ENCODE peak calls at places on chromosomes 16 and 17, in seven cellular contexts. One of them, this sample, is unnamed. For H3K27me3, the result is how much of the 10 kb centered on the place peaks cover.

GRCh38 chr17:78205124-78205775 is 8.8 kb upstream of the BIRC5 start:
- DNase-seq in HepG2: no peak
- DNase-seq in stomach: no peak
- DNase-seq in suprapubic skin: no peak
- DNase-seq in sigmoid colon: no peak
- DNase-seq in transverse colon: no peak
- DNase-seq in ovary: no peak
- DNase-seq in this sample: no peak

GRCh38 chr17:10421946-10422542 is at the start of gene MYH8:
- DNase-seq in HepG2: no peak
- DNase-seq in transverse colon: no peak
- DNase-seq in sigmoid colon: no peak
- DNase-seq in ovary: no peak
- DNase-seq in stomach: no peak
- DNase-seq in suprapubic skin: no peak
- DNase-seq in this sample: no peak

GRCh38 chr17:78707016-78707415 is 75.1 kb downstream of the CYTH1 start:
- DNase-seq in ovary: no peak
- DNase-seq in sigmoid colon: no peak
- DNase-seq in suprapubic skin: no peak
- DNase-seq in transverse colon: no peak
- DNase-seq in stomach: no peak
- DNase-seq in HepG2: no peak
- DNase-seq in this sample: no peak

GRCh38 chr17:75847595-75848522 is 3.7 kb upstream of the UNC13D start:
- DNase-seq in HepG2: no peak
- DNase-seq in ovary: no peak
- DNase-seq in transverse colon: no peak
- DNase-seq in suprapubic skin: no peak
- DNase-seq in sigmoid colon: peak
- DNase-seq in stomach: no peak
- DNase-seq in this sample: no peak

GRCh38 chr17:47698749-47699535 is 5.0 kb downstream of the TBKBP1 start:
- DNase-seq in transverse colon: peak
- DNase-seq in HepG2: no peak
- DNase-seq in ovary: peak
- DNase-seq in suprapubic skin: no peak
- DNase-seq in stomach: peak
- DNase-seq in sigmoid colon: peak
- DNase-seq in this sample: peak

GRCh38 chr17:17420561-17421269 is 56.1 kb upstream of the MED9 start:
- DNase-seq in transverse colon: no peak
- DNase-seq in ovary: no peak
- DNase-seq in sigmoid colon: peak
- DNase-seq in suprapubic skin: peak
- DNase-seq in HepG2: no peak
- DNase-seq in stomach: no peak
- DNase-seq in this sample: peak

GRCh38 chr16:30948087-30948955 is 547 bp upstream of the ORAI3 start:
- DNase-seq in ovary: peak
- DNase-seq in transverse colon: peak
- DNase-seq in sigmoid colon: peak
- DNase-seq in suprapubic skin: no peak
- DNase-seq in stomach: peak
- DNase-seq in HepG2: peak
- DNase-seq in this sample: peak

GRCh38 chr17:2108170-2108569 is 53.3 kb downstream of the HIC1 start:
- DNase-seq in sigmoid colon: no peak
- DNase-seq in suprapubic skin: no peak
- DNase-seq in ovary: no peak
- DNase-seq in transverse colon: no peak
- DNase-seq in stomach: no peak
- DNase-seq in HepG2: no peak
- DNase-seq in this sample: no peak

GRCh38 chr17:43709210-43709609 is 47.5 kb upstream of the MEOX1 start:
- DNase-seq in stomach: no peak
- DNase-seq in HepG2: no peak
- DNase-seq in transverse colon: no peak
- DNase-seq in ovary: no peak
- DNase-seq in suprapubic skin: no peak
- DNase-seq in sigmoid colon: no peak
- DNase-seq in this sample: no peak

GRCh38 chr16:84617068-84617630 is 729 bp downstream of the COTL1 start:
- DNase-seq in suprapubic skin: no peak
- DNase-seq in ovary: no peak
- DNase-seq in stomach: peak
- DNase-seq in HepG2: no peak
- DNase-seq in transverse colon: peak
- DNase-seq in sigmoid colon: peak
- DNase-seq in this sample: no peak

GRCh38 chr17:74211929-74212261 is 1.5 kb upstream of the TTYH2 start:
- DNase-seq in ovary: no peak
- DNase-seq in stomach: no peak
- DNase-seq in transverse colon: no peak
- DNase-seq in sigmoid colon: no peak
- DNase-seq in HepG2: no peak
- DNase-seq in suprapubic skin: no peak
- DNase-seq in this sample: no peak

GRCh38 chr16:29894352-29894751 is 5.0 kb downstream of the SEZ6L2 start:
- DNase-seq in HepG2: no peak
- DNase-seq in ovary: no peak
- DNase-seq in sigmoid colon: no peak
- DNase-seq in suprapubic skin: no peak
- DNase-seq in stomach: no peak
- DNase-seq in transverse colon: no peak
- DNase-seq in this sample: no peak

GRCh38 chr16:29891525-29892457 is 7.6 kb downstream of the SEZ6L2 start:
- DNase-seq in transverse colon: no peak
- DNase-seq in suprapubic skin: no peak
- DNase-seq in HepG2: peak
- DNase-seq in sigmoid colon: no peak
- DNase-seq in ovary: no peak
- DNase-seq in stomach: no peak
- DNase-seq in this sample: no peak

GRCh38 chr16:29896841-29897240 is 2.5 kb downstream of the SEZ6L2 start:
- DNase-seq in transverse colon: no peak
- DNase-seq in suprapubic skin: no peak
- DNase-seq in sigmoid colon: no peak
- DNase-seq in HepG2: no peak
- DNase-seq in stomach: no peak
- DNase-seq in ovary: no peak
- DNase-seq in this sample: no peak

GRCh38 chr16:29892458-29892813 is 6.9 kb downstream of the SEZ6L2 start:
- DNase-seq in sigmoid colon: no peak
- DNase-seq in transverse colon: no peak
- DNase-seq in stomach: no peak
- DNase-seq in HepG2: no peak
- DNase-seq in suprapubic skin: no peak
- DNase-seq in ovary: no peak
- DNase-seq in this sample: no peak

DNA sequence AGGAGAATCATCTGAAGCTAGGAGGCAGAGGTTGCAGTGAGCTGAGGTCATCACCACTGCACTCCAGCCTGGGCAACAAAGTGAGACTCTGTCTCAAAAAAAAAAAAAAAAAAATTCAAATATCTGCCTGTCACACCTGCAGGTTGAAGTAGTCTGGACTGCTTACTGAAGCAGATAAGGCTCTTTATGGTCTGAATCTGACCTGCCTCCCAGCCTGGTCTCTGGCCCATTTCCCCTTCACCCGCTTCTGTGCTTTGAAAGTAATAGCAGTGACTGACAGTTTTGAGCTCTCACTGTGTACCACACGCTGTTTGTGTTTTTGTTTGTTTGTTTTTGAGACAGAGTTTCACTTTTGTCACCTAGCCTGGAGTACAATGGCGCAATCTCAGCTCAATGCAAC is 5.8 kb downstream of the SEZ6L2 start:
- DNase-seq in suprapubic skin: no peak
- DNase-seq in HepG2: no peak
- DNase-seq in transverse colon: no peak
- DNase-seq in ovary: no peak
- DNase-seq in sigmoid colon: no peak
- DNase-seq in stomach: no peak
- DNase-seq in this sample: no peak
- TF ChIP-seq EP300 in suprapubic skin: no peak
- TF ChIP-seq EP300 in HepG2: no peak
- TF ChIP-seq EP300 in transverse colon: no peak
- TF ChIP-seq EP300 in ovary: no peak
- TF ChIP-seq EP300 in sigmoid colon: no peak
- TF ChIP-seq EP300 in stomach: no peak
- TF ChIP-seq EP300 in this sample: no peak

GRCh38 chr16:67170168-67170947 is at the start of gene NOL3:
- DNase-seq in stomach: peak
- DNase-seq in transverse colon: peak
- DNase-seq in ovary: peak
- DNase-seq in suprapubic skin: no peak
- DNase-seq in sigmoid colon: peak
- DNase-seq in HepG2: peak
- DNase-seq in this sample: peak

GRCh38 chr16:67174706-67175231 is 4.4 kb downstream of the NOL3 start:
- DNase-seq in transverse colon: no peak
- DNase-seq in sigmoid colon: no peak
- DNase-seq in suprapubic skin: no peak
- DNase-seq in HepG2: no peak
- DNase-seq in stomach: no peak
- DNase-seq in ovary: peak
- DNase-seq in this sample: no peak

GRCh38 chr16:67170948-67171649 is 761 bp downstream of the NOL3 start:
- DNase-seq in ovary: no peak
- DNase-seq in stomach: no peak
- DNase-seq in HepG2: peak
- DNase-seq in suprapubic skin: no peak
- DNase-seq in transverse colon: no peak
- DNase-seq in sigmoid colon: no peak
- DNase-seq in this sample: peak

GRCh38 chr16:67173808-67174705 is 3.7 kb downstream of the NOL3 start:
- DNase-seq in sigmoid colon: peak
- DNase-seq in suprapubic skin: no peak
- DNase-seq in stomach: peak
- DNase-seq in HepG2: peak
- DNase-seq in ovary: peak
- DNase-seq in transverse colon: peak
- DNase-seq in this sample: peak

DNA sequence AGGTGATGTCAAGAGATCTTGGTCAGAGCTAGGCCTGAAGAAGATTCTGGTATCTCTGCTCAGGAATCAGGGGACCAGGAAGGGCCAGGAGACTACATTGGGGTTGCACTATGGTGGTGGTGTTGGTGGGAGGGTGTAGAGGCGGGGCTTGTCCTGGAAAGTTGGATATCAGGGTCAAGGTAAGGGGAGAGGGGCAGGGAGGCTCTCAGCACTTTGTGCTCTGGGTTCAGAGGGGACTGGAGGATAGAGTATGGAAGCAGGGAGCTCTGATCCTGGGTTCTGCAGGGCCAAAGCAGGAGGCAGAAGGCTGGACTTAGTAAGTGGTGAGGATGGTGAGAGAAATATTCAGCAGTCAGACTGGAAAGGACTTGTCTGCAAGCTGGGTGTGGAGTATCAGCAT is 3.0 kb downstream of the NOL3 start:
- DNase-seq in sigmoid colon: no peak
- DNase-seq in ovary: no peak
- DNase-seq in transverse colon: no peak
- DNase-seq in HepG2: no peak
- DNase-seq in stomach: no peak
- DNase-seq in suprapubic skin: no peak
- DNase-seq in this sample: no peak
- H3K27me3 ChIP-seq in sigmoid colon: under half
- H3K27me3 ChIP-seq in ovary: under half
- H3K27me3 ChIP-seq in transverse colon: under half
- H3K27me3 ChIP-seq in HepG2: under half
- H3K27me3 ChIP-seq in stomach: under half
- H3K27me3 ChIP-seq in suprapubic skin: under half
- H3K27me3 ChIP-seq in this sample: under half

DNA sequence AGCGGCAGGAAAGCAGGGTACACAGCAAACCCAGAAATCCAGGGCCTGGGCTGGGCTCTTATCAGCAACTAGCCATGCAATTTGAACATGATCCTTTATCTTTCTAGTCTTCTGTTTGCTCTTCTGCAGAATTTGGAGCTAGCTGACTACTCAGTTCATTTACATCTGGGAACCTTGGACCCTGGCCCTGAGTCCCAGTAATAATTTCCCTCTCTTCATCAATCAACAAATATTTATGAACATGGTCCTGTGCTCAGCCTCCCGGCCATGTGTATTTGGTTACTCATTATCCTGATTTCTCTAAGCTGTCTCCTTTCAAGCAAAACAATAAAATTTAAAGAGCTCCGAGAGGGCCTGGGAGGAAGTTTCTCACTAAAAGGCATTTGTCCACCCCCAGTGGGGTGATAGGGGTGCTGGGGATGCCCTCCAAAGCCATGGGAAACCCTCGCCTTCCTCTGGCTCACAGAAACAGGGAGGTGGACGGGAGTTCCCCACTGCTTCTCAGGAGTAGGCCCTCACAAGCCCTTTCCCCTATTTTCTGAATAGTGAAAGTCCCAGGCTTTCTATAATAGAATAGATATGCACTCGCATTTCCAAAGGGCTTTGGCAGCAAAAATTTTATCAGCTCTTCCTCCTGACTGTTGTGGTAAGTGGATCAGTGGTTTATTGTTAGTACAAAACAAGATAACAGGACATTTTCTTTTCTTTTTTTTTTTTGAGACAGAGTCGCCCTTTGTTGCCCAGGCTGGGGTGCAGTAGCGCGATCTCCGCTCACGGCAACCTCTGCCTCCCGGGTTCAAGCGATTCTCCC is 6.9 kb upstream of the WDR59 start:
- DNase-seq in suprapubic skin: no peak
- DNase-seq in HepG2: peak
- DNase-seq in transverse colon: no peak
- DNase-seq in stomach: no peak
- DNase-seq in sigmoid colon: no peak
- DNase-seq in ovary: no peak
- DNase-seq in this sample: no peak
- TF ChIP-seq EP300 in suprapubic skin: no peak
- TF ChIP-seq EP300 in HepG2: peak
- TF ChIP-seq EP300 in transverse colon: no peak
- TF ChIP-seq EP300 in stomach: no peak
- TF ChIP-seq EP300 in sigmoid colon: no peak
- TF ChIP-seq EP300 in ovary: no peak
- TF ChIP-seq EP300 in this sample: no peak

GRCh38 chr17:79799538-79800324 is 2.9 kb upstream of the CBX8 start:
- DNase-seq in sigmoid colon: no peak
- DNase-seq in suprapubic skin: no peak
- DNase-seq in stomach: no peak
- DNase-seq in ovary: no peak
- DNase-seq in transverse colon: no peak
- DNase-seq in HepG2: no peak
- DNase-seq in this sample: no peak
- H3K27me3 ChIP-seq in sigmoid colon: half or more
- H3K27me3 ChIP-seq in suprapubic skin: half or more
- H3K27me3 ChIP-seq in stomach: half or more
- H3K27me3 ChIP-seq in ovary: under half
- H3K27me3 ChIP-seq in transverse colon: half or more
- H3K27me3 ChIP-seq in HepG2: under half
- H3K27me3 ChIP-seq in this sample: half or more

This sample was measured in tibial nerve.